ENCODE peak calls at places on chromosomes 16 and 17, in four cellular contexts. B is central memory CD4-positive, alpha-beta T cell; Q is stimulated activated CD4-positive, alpha-beta T cell treated with anti-CD3 and anti-CD28 coated beads, Interleukin-1b, Interleukin-23, amount 100 ng/mL, for 1 hour; L is nephron progenitor cell. O is an unnamed sample.

GRCh38 chr17:36739208-36739607 is 137.8 kb downstream of the MRM1 start:
- DNase-seq in B (no peak), Q (no peak), L (no peak), O (no peak)

GRCh38 chr16:50664270-50664669 is 16.8 kb downstream of the SNX20 start:
- DNase-seq in B (no peak), Q (no peak), L (no peak), O (no peak)

GRCh38 chr17:60354223-60354622 is 37.7 kb downstream of the USP32 start:
- DNase-seq in B (no peak), Q (no peak), L (no peak), O (no peak)

GRCh38 chr16:1771072-1771863 is at the start of gene NME3:
- DNase-seq in B (peak), Q (peak), L (peak), O (no peak)

GRCh38 chr17:62882878-62883277 is 74.8 kb upstream of the MARCHF10 start:
- DNase-seq in B (no peak), Q (no peak), L (no peak), O (no peak)

GRCh38 chr17:35784895-35785294 is 10.5 kb downstream of the MMP28 start:
- DNase-seq in B (no peak), Q (no peak), L (no peak), O (no peak)

GRCh38 chr17:61621317-61621716 is 30.3 kb upstream of the NACA2 start:
- DNase-seq in B (no peak), Q (no peak), L (no peak), O (no peak)

GRCh38 chr17:47687748-47688147 is 6.2 kb upstream of the TBKBP1 start:
- DNase-seq in B (no peak), Q (no peak), L (no peak), O (no peak)

GRCh38 chr16:619476-620100 is 11.2 kb upstream of the WFIKKN1 start:
- DNase-seq in B (no peak), Q (no peak), L (no peak), O (no peak)

GRCh38 chr16:61024180-61024900 is 1011.9 kb downstream of the CDH8 start:
- DNase-seq in B (no peak), Q (no peak), L (no peak), O (no peak)

GRCh38 chr17:76867578-76868175 is 527 bp upstream of the MGAT5B start:
- DNase-seq in B (no peak), Q (no peak), L (no peak), O (no peak)

GRCh38 chr17:42591411-42591810 is 13.9 kb upstream of the PSMC3IP start:
- DNase-seq in B (no peak), Q (no peak), L (no peak), O (no peak)

GRCh38 chr17:68600881-68601564 is at the start of gene FAM20A:
- DNase-seq in B (no peak), Q (no peak), L (peak), O (no peak)

GRCh38 chr16:84559311-84559932 is 55.0 kb upstream of the MEAK7 start:
- DNase-seq in B (no peak), Q (no peak), L (no peak), O (no peak)

GRCh38 chr17:40801157-40801556 is 1.4 kb upstream of the KRT28 start:
- DNase-seq in B (no peak), Q (no peak), L (no peak), O (no peak)

GRCh38 chr16:72620853-72621252 is 427.1 kb downstream of the ZFHX3 start:
- DNase-seq in B (no peak), Q (no peak), L (no peak), O (no peak)

GRCh38 chr17:58516644-58517377 is 2.4 kb upstream of the MTMR4 start:
- DNase-seq in B (no peak), Q (no peak), L (no peak), O (no peak)

GRCh38 chr17:58369214-58370031 is 17.4 kb upstream of the SUPT4H1 start:
- DNase-seq in B (no peak), Q (no peak), L (no peak), O (no peak)

GRCh38 chr16:48279199-48279598 is 31.9 kb upstream of the ABCC11 start:
- DNase-seq in B (no peak), Q (no peak), L (no peak), O (no peak)

GRCh38 chr16:89115216-89115949 is 21.7 kb downstream of the ACSF3 start:
- DNase-seq in B (peak), Q (peak), L (no peak), O (no peak)

GRCh38 chr17:67555855-67556254 is 161.9 kb upstream of the NOL11 start:
- DNase-seq in B (no peak), Q (no peak), L (no peak), O (no peak)

GRCh38 chr16:55842369-55843104 is 9.6 kb upstream of the CES1 start:
- DNase-seq in B (peak), Q (no peak), L (peak), O (peak)

GRCh38 chr17:55728833-55729232 is 6.2 kb upstream of the TMEM100 start:
- DNase-seq in B (no peak), Q (no peak), L (no peak), O (no peak)

GRCh38 chr17:65294184-65294719 is 157.1 kb downstream of the RGS9 start:
- DNase-seq in B (peak), Q (peak), L (peak), O (peak)

GRCh38 chr17:50703162-50703561 is 4.6 kb downstream of the ANKRD40 start:
- DNase-seq in B (no peak), Q (no peak), L (no peak), O (no peak)

GRCh38 chr16:8660841-8661301 is 13.5 kb upstream of the ABAT start:
- DNase-seq in B (peak), Q (no peak), L (peak), O (peak)

GRCh38 chr16:67260426-67261063 is 11.8 kb downstream of the SLC9A5 start:
- DNase-seq in B (no peak), Q (no peak), L (no peak), O (peak)

GRCh38 chr16:14013571-14014283 is 57.4 kb upstream of the MRTFB start:
- DNase-seq in B (no peak), Q (no peak), L (peak), O (no peak)

GRCh38 chr16:22225060-22225459 is 19.0 kb downstream of the EEF2K start:
- DNase-seq in B (no peak), Q (no peak), L (no peak), O (no peak)

GRCh38 chr16:51391798-51392511 is 240.9 kb upstream of the SALL1 start:
- DNase-seq in B (no peak), Q (no peak), L (peak), O (no peak)

GRCh38 chr17:37818689-37819088 is 73.8 kb upstream of the HNF1B start:
- DNase-seq in B (no peak), Q (no peak), L (no peak), O (peak)

GRCh38 chr16:57383276-57384247 is 11.3 kb downstream of the CX3CL1 start:
- DNase-seq in B (no peak), Q (no peak), L (no peak), O (no peak)

GRCh38 chr17:17231621-17232302 is 5.2 kb downstream of the FLCN start:
- DNase-seq in B (no peak), Q (no peak), L (no peak), O (no peak)